ENCODE peak calls at places on chromosome 1, in four cellular contexts. T is C1 segment of cervical spinal cord, C is GM12878, V is Panc1. M is an unnamed sample.
A peak's percentile ranks its signal among the peaks of the same experiment; 100 is the strongest.

GRCh38 chr1:223609961-223610360 is 55.5 kb downstream of the CAPN8 start:
- DNase-seq in C (no peak), V (no peak), T (no peak), M (no peak)

GRCh38 chr1:201883786-201884185 is 4.9 kb upstream of the SHISA4 start:
- DNase-seq in C (no peak), T (peak; percentile 29), V (no peak), M (no peak)

GRCh38 chr1:235136111-235136510 is 7.5 kb upstream of the TOMM20 start:
- DNase-seq in V (no peak), C (no peak), T (no peak), M (no peak)

GRCh38 chr1:21304488-21304887 is 14.2 kb upstream of the ECE1 start:
- DNase-seq in C (no peak), T (no peak), V (no peak), M (no peak)

GRCh38 chr1:94859157-94859556 is 39.0 kb downstream of the SLC44A3 start:
- DNase-seq in C (no peak), T (no peak), V (no peak), M (no peak)

GRCh38 chr1:14102180-14102579 is 402.2 kb downstream of the PRDM2 start:
- DNase-seq in C (no peak), V (no peak), T (no peak), M (no peak)

GRCh38 chr1:54558434-54559030 is 10.5 kb downstream of the ACOT11 start:
- DNase-seq in T (no peak), C (no peak), V (no peak), M (no peak)

GRCh38 chr1:208433086-208433485 is 188.9 kb upstream of the PLXNA2 start:
- DNase-seq in V (no peak), C (no peak), T (no peak), M (no peak)

GRCh38 chr1:17197696-17198095 is 7.2 kb upstream of the PADI1 start:
- DNase-seq in T (no peak), V (no peak), C (no peak), M (no peak)

GRCh38 chr1:211174375-211174774 is 40.4 kb upstream of the KCNH1 start:
- DNase-seq in V (no peak), C (no peak), T (no peak), M (no peak)

GRCh38 chr1:223363856-223364684 is at the start of gene SUSD4:
- DNase-seq in V (no peak), T (peak; percentile 42), C (no peak), M (peak; percentile 60)

GRCh38 chr1:97091263-97091662 is 369.7 kb downstream of the PTBP2 start:
- DNase-seq in V (no peak), T (no peak), C (no peak), M (no peak)

GRCh38 chr1:214019499-214019898 is 31.7 kb downstream of the PROX1 start:
- DNase-seq in C (no peak), T (peak; percentile 21), V (no peak), M (no peak)

GRCh38 chr1:6345009-6345408 is 48.6 kb downstream of the ACOT7 start:
- DNase-seq in V (no peak), C (no peak), T (no peak), M (no peak)

GRCh38 chr1:239719642-239720258 is 333.4 kb downstream of the CHRM3 start:
- DNase-seq in T (no peak), V (no peak), C (no peak), M (no peak)

GRCh38 chr1:25746299-25747045 is 53.5 kb upstream of the SELENON start:
- DNase-seq in C (no peak), T (no peak), V (no peak), M (no peak)

GRCh38 chr1:88736633-88737248 is 52.7 kb downstream of the PKN2 start:
- DNase-seq in T (no peak), V (no peak), C (no peak), M (peak; percentile 35)

GRCh38 chr1:226688056-226688748 is 50.9 kb downstream of the ITPKB start:
- DNase-seq in C (no peak), V (no peak), T (peak; percentile 79), M (no peak)

GRCh38 chr1:220810179-220810653 is 23.5 kb downstream of the MTARC1 start:
- DNase-seq in V (peak; percentile 39), T (peak; percentile 28), C (peak; percentile 8), M (peak; percentile 31)

GRCh38 chr1:42957880-42958487 is 684 bp downstream of the SLC2A1 start:
- DNase-seq in T (peak; percentile 71), C (no peak), V (no peak), M (peak; percentile 49)

GRCh38 chr1:152622803-152623202 is at the start of gene LCE3A:
- DNase-seq in T (no peak), C (no peak), V (no peak), M (no peak)